ENCODE peak calls at places on chromosome 3, in five cellular contexts. One of them, this sample, is unnamed.

GRCh38 chr3:119099785-119100184 is 46.2 kb upstream of the TEX55 start:
- DNase-seq in GM23338: no peak
- DNase-seq in GM12878: no peak
- DNase-seq in K562: no peak
- DNase-seq in A549: no peak
- DNase-seq in this sample: no peak

GRCh38 chr3:129233538-129233937 is 15.9 kb upstream of the COPG1 start:
- DNase-seq in GM23338: no peak
- DNase-seq in K562: no peak
- DNase-seq in GM12878: peak
- DNase-seq in A549: no peak
- DNase-seq in this sample: no peak

GRCh38 chr3:4698125-4698821 is 205.1 kb downstream of the ITPR1 start:
- DNase-seq in GM23338: no peak
- DNase-seq in K562: no peak
- DNase-seq in A549: no peak
- DNase-seq in GM12878: no peak
- DNase-seq in this sample: no peak

GRCh38 chr3:12194669-12195161 is 36.0 kb upstream of the TIMP4 start:
- DNase-seq in GM12878: no peak
- DNase-seq in K562: peak
- DNase-seq in GM23338: peak
- DNase-seq in A549: peak
- DNase-seq in this sample: peak

GRCh38 chr3:73351423-73352071 is 273.2 kb downstream of the PDZRN3 start:
- DNase-seq in A549: no peak
- DNase-seq in GM23338: no peak
- DNase-seq in GM12878: no peak
- DNase-seq in K562: no peak
- DNase-seq in this sample: no peak

GRCh38 chr3:9250236-9250635 is 790 bp upstream of the SRGAP3 start:
- DNase-seq in K562: no peak
- DNase-seq in GM23338: peak
- DNase-seq in GM12878: no peak
- DNase-seq in A549: no peak
- DNase-seq in this sample: no peak

GRCh38 chr3:183959214-183959613 is 58.5 kb downstream of the ABCC5 start:
- DNase-seq in K562: no peak
- DNase-seq in GM23338: no peak
- DNase-seq in A549: peak
- DNase-seq in GM12878: no peak
- DNase-seq in this sample: peak

GRCh38 chr3:141553055-141553454 is 66.2 kb downstream of the RASA2 start:
- DNase-seq in GM12878: no peak
- DNase-seq in GM23338: no peak
- DNase-seq in A549: no peak
- DNase-seq in K562: no peak
- DNase-seq in this sample: no peak

GRCh38 chr3:160090653-160091052 is 102.0 kb downstream of the IL12A start:
- DNase-seq in GM12878: no peak
- DNase-seq in K562: no peak
- DNase-seq in GM23338: no peak
- DNase-seq in A549: no peak
- DNase-seq in this sample: no peak

GRCh38 chr3:64295594-64295993 is 70.3 kb upstream of the PRICKLE2 start:
- DNase-seq in K562: no peak
- DNase-seq in A549: peak
- DNase-seq in GM12878: no peak
- DNase-seq in GM23338: no peak
- DNase-seq in this sample: no peak

GRCh38 chr3:179826247-179826637 is 173.4 kb downstream of the USP13 start:
- DNase-seq in A549: no peak
- DNase-seq in GM12878: no peak
- DNase-seq in GM23338: no peak
- DNase-seq in K562: no peak
- DNase-seq in this sample: no peak

GRCh38 chr3:194275231-194275671 is 75.9 kb downstream of the CPN2 start:
- DNase-seq in GM12878: no peak
- DNase-seq in A549: peak
- DNase-seq in GM23338: no peak
- DNase-seq in K562: no peak
- DNase-seq in this sample: no peak

GRCh38 chr3:65873028-65873427 is 165.7 kb downstream of the MAGI1 start:
- DNase-seq in GM12878: no peak
- DNase-seq in K562: no peak
- DNase-seq in GM23338: no peak
- DNase-seq in A549: no peak
- DNase-seq in this sample: no peak

GRCh38 chr3:195033531-195034091 is 237.3 kb downstream of the XXYLT1 start:
- DNase-seq in GM12878: no peak
- DNase-seq in A549: no peak
- DNase-seq in K562: no peak
- DNase-seq in GM23338: no peak
- DNase-seq in this sample: peak

GRCh38 chr3:149077638-149078037 is 8.7 kb downstream of the HLTF start:
- DNase-seq in GM23338: peak
- DNase-seq in GM12878: no peak
- DNase-seq in A549: no peak
- DNase-seq in K562: no peak
- DNase-seq in this sample: no peak

GRCh38 chr3:67662733-67663132 is 8.3 kb upstream of the SUCLG2 start:
- DNase-seq in GM12878: no peak
- DNase-seq in A549: no peak
- DNase-seq in GM23338: no peak
- DNase-seq in K562: no peak
- DNase-seq in this sample: no peak
- TF ChIP-seq JUNB in GM12878: no peak
- TF ChIP-seq JUNB in A549: no peak
- TF ChIP-seq JUNB in GM23338: no peak
- TF ChIP-seq JUNB in K562: no peak
- TF ChIP-seq JUNB in this sample: no peak

DNA sequence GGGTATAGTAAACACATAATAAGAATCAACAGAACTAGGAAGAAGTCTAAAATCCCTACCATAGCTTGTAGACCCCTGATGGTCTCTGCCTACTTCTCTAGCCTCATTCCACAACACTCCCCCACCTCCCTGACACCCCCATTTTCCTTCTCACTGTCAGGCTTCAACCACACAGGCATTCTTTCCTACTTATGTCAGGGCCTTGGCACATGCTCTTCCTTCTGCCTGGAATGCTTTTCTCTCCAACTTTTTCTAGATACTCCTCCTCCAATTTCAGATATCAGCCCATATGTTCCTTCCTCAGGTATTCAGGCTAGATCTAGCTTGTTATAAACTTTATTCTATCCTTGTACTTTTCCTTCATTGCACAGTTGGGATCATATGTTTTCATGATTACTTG is 106.0 kb upstream of the MRPL3 start:
- DNase-seq in A549: no peak
- DNase-seq in GM23338: no peak
- DNase-seq in GM12878: no peak
- DNase-seq in K562: no peak
- DNase-seq in this sample: no peak
- TF ChIP-seq JUNB in A549: no peak
- TF ChIP-seq JUNB in GM23338: no peak
- TF ChIP-seq JUNB in GM12878: no peak
- TF ChIP-seq JUNB in K562: no peak
- TF ChIP-seq JUNB in this sample: no peak

DNA sequence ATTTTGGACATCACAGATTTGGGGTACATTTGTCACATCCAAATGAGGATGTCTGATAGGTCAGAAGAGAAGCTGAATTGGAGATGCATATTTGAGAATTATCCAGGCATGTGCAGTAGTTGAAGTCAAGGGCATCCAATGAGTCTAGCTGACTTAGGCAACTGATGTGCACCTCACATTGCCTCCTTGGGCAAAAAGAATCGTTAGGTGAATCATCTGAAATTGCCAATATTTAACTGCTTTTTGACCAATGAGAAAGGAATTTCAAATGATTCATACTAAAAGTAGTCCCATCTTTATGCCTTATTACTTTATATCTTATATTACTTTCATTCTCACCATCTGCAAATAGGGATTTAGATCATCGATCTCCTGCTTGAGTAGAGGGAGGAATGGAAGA is 117.7 kb downstream of the CD47 start:
- DNase-seq in GM12878: no peak
- DNase-seq in A549: no peak
- DNase-seq in K562: no peak
- DNase-seq in GM23338: no peak
- DNase-seq in this sample: no peak
- TF ChIP-seq JUNB in GM12878: no peak
- TF ChIP-seq JUNB in A549: no peak
- TF ChIP-seq JUNB in K562: no peak
- TF ChIP-seq JUNB in GM23338: no peak
- TF ChIP-seq JUNB in this sample: no peak

GRCh38 chr3:54856271-54856670 is 71.6 kb downstream of the LRTM1 start:
- DNase-seq in GM23338: no peak
- DNase-seq in K562: no peak
- DNase-seq in A549: no peak
- DNase-seq in GM12878: no peak
- DNase-seq in this sample: no peak
- TF ChIP-seq JUNB in GM23338: no peak
- TF ChIP-seq JUNB in K562: no peak
- TF ChIP-seq JUNB in A549: no peak
- TF ChIP-seq JUNB in GM12878: no peak
- TF ChIP-seq JUNB in this sample: no peak

DNA sequence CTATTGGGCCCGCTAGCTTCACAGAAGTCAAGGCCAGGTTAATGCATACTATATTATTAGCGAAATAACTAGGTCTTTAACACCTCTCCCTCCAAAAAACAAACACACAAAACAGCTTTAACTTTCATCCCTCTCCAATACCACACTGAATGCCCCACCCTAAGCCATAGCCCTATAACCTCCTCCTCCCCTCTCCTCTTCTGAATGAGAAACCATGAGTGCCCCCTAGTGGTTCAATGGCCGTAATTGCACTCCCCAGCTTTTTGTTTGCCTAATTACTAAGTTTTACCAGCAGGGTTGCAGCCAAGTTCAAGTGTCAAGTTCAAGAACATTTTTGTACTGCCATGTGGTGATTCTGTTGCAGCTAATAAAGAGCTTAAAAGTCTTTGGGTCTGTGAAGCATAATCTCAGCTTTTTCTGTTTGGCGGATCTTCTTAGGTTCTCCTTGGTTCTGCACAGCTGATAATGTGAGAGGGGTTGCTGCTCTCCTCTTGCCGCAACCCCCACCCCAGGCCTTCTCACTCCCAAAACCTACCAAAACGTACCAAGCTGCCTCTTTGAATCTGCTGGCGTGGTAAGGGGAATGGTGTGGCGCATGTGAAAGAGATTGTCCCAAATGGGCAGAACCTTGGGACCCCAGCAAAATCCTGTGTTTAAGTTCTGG is 57.9 kb downstream of the RPL22L1 start:
- DNase-seq in K562: peak
- DNase-seq in A549: peak
- DNase-seq in GM12878: peak
- DNase-seq in GM23338: peak
- DNase-seq in this sample: peak
- TF ChIP-seq JUNB in K562: no peak
- TF ChIP-seq JUNB in A549: no peak
- TF ChIP-seq JUNB in GM12878: no peak
- TF ChIP-seq JUNB in GM23338: no peak
- TF ChIP-seq JUNB in this sample: no peak

DNA sequence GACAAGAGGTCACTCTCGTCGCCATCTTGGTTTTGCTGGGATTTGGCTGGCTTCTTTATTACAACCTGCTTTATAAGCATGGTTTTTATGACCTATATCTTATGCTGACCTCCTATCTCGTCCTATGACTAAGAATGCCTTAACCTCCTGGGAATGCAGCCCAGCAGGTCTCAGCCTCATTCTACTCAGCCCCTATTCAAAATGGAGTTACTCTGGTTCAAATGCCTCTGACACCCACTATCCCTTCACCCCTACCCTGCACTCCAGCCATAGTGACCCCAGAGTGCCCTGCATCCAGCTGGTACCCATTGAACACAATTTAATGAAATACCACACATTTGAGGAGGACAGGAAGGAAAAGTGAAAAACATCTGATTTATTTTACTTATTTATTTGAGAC is 23.4 kb downstream of the METTL6 start:
- DNase-seq in K562: no peak
- DNase-seq in GM23338: no peak
- DNase-seq in GM12878: no peak
- DNase-seq in A549: no peak
- DNase-seq in this sample: no peak
- TF ChIP-seq JUNB in K562: no peak
- TF ChIP-seq JUNB in GM23338: no peak
- TF ChIP-seq JUNB in GM12878: no peak
- TF ChIP-seq JUNB in A549: no peak
- TF ChIP-seq JUNB in this sample: no peak

GRCh38 chr3:157572559-157573270 is 69.5 kb upstream of the VEPH1 start:
- DNase-seq in K562: peak
- DNase-seq in GM23338: peak
- DNase-seq in A549: peak
- DNase-seq in GM12878: no peak
- DNase-seq in this sample: peak
- TF ChIP-seq JUNB in K562: no peak
- TF ChIP-seq JUNB in GM23338: no peak
- TF ChIP-seq JUNB in A549: no peak
- TF ChIP-seq JUNB in GM12878: no peak
- TF ChIP-seq JUNB in this sample: no peak

DNA sequence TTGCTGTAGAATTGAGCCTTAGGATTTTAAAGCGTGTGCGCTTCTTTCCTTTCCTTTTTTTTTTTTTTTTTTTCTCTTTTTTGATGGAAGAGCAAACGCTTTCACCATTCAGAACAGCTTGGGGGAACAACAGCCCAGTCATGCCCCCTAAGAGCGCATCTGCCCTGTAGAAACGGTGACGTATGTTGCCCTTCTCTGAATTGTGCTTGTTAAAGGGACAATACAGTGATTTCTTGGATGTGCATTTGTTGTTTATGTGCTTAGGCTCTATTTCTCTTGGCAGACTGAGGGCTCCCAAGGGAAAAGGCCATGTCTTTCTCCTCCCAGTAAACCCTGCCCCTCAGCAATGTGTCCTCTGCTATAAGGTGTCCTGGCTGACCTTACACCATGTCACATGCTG is 346.0 kb downstream of the EPHB1 start:
- DNase-seq in A549: no peak
- DNase-seq in GM23338: no peak
- DNase-seq in GM12878: no peak
- DNase-seq in K562: no peak
- DNase-seq in this sample: no peak
- TF ChIP-seq JUNB in A549: no peak
- TF ChIP-seq JUNB in GM23338: no peak
- TF ChIP-seq JUNB in GM12878: no peak
- TF ChIP-seq JUNB in K562: no peak
- TF ChIP-seq JUNB in this sample: no peak

DNA sequence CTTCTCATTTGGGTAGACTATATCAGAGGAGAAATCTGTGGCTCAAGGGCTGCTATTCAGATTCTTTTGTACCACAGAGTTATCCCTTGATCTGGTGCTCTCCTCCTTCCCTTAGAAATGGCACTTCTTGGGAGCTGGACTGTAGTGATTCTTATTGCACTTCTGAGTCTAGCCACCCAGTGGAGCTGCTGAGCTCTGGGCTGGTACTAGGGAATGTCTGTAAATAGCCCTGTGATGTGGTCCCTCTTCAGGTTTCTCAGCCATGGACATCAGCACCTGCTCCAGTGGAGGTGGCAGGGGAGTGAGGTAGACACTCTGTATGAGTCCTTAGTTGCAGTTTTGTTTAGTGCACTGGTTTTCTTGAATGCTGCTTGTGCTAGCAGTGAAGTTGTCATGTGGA is 1292.6 kb downstream of the SI start:
- DNase-seq in GM12878: no peak
- DNase-seq in GM23338: peak
- DNase-seq in A549: peak
- DNase-seq in K562: no peak
- DNase-seq in this sample: no peak
- TF ChIP-seq JUNB in GM12878: no peak
- TF ChIP-seq JUNB in GM23338: peak
- TF ChIP-seq JUNB in A549: no peak
- TF ChIP-seq JUNB in K562: no peak
- TF ChIP-seq JUNB in this sample: no peak

This sample was measured in HepG2.